ENCODE peak calls at places on chromosomes 2 and 18, in ten cellular contexts. One of them, this sample, is unnamed.

GRCh38 chr2:112765251-112765650 is 842 bp upstream of the CKAP2L start:
- DNase-seq in T follicular helper cell: no peak
- DNase-seq in germinal center: no peak
- DNase-seq in BJ: no peak
- DNase-seq in endothelial cell: no peak
- DNase-seq in left colon: no peak
- DNase-seq in Right ventricle myocardium inferior: no peak
- DNase-seq in activated CD8-positive, alpha-beta memory T cell treated with anti-CD3 and anti-CD28 coated beads for 24 hours: no peak
- DNase-seq in T-helper 1 cell: no peak
- DNase-seq in T-helper 22 cell: no peak
- DNase-seq in this sample: no peak

GRCh38 chr18:48672671-48673340 is 134.0 kb downstream of the CTIF start:
- DNase-seq in T follicular helper cell: no peak
- DNase-seq in germinal center: no peak
- DNase-seq in BJ: no peak
- DNase-seq in endothelial cell: no peak
- DNase-seq in left colon: peak
- DNase-seq in Right ventricle myocardium inferior: no peak
- DNase-seq in activated CD8-positive, alpha-beta memory T cell treated with anti-CD3 and anti-CD28 coated beads for 24 hours: no peak
- DNase-seq in T-helper 1 cell: no peak
- DNase-seq in T-helper 22 cell: no peak
- DNase-seq in this sample: no peak

GRCh38 chr18:3450358-3451107 is 561 bp downstream of the TGIF1 start:
- DNase-seq in T follicular helper cell: peak
- DNase-seq in germinal center: peak
- DNase-seq in BJ: no peak
- DNase-seq in endothelial cell: peak
- DNase-seq in left colon: peak
- DNase-seq in Right ventricle myocardium inferior: peak
- DNase-seq in activated CD8-positive, alpha-beta memory T cell treated with anti-CD3 and anti-CD28 coated beads for 24 hours: peak
- DNase-seq in T-helper 1 cell: peak
- DNase-seq in T-helper 22 cell: peak
- DNase-seq in this sample: peak

GRCh38 chr2:43032248-43032893 is 194.0 kb downstream of the ZFP36L2 start:
- DNase-seq in T follicular helper cell: no peak
- DNase-seq in germinal center: no peak
- DNase-seq in BJ: no peak
- DNase-seq in endothelial cell: no peak
- DNase-seq in left colon: peak
- DNase-seq in Right ventricle myocardium inferior: peak
- DNase-seq in activated CD8-positive, alpha-beta memory T cell treated with anti-CD3 and anti-CD28 coated beads for 24 hours: no peak
- DNase-seq in T-helper 1 cell: no peak
- DNase-seq in T-helper 22 cell: no peak
- DNase-seq in this sample: peak

GRCh38 chr2:28300921-28301341 is 91.7 kb upstream of the FOSL2 start:
- DNase-seq in T follicular helper cell: no peak
- DNase-seq in germinal center: no peak
- DNase-seq in BJ: peak
- DNase-seq in endothelial cell: no peak
- DNase-seq in left colon: no peak
- DNase-seq in Right ventricle myocardium inferior: no peak
- DNase-seq in activated CD8-positive, alpha-beta memory T cell treated with anti-CD3 and anti-CD28 coated beads for 24 hours: peak
- DNase-seq in T-helper 1 cell: no peak
- DNase-seq in T-helper 22 cell: no peak
- DNase-seq in this sample: no peak

GRCh38 chr2:143521404-143521803 is 392.2 kb downstream of the ARHGAP15 start:
- DNase-seq in T follicular helper cell: no peak
- DNase-seq in germinal center: no peak
- DNase-seq in BJ: no peak
- DNase-seq in endothelial cell: no peak
- DNase-seq in left colon: no peak
- DNase-seq in Right ventricle myocardium inferior: no peak
- DNase-seq in activated CD8-positive, alpha-beta memory T cell treated with anti-CD3 and anti-CD28 coated beads for 24 hours: no peak
- DNase-seq in T-helper 1 cell: no peak
- DNase-seq in T-helper 22 cell: no peak
- DNase-seq in this sample: no peak

GRCh38 chr18:63113899-63114565 is 205.5 kb downstream of the BCL2 start:
- DNase-seq in T follicular helper cell: no peak
- DNase-seq in germinal center: no peak
- DNase-seq in BJ: no peak
- DNase-seq in endothelial cell: no peak
- DNase-seq in left colon: no peak
- DNase-seq in Right ventricle myocardium inferior: no peak
- DNase-seq in activated CD8-positive, alpha-beta memory T cell treated with anti-CD3 and anti-CD28 coated beads for 24 hours: no peak
- DNase-seq in T-helper 1 cell: no peak
- DNase-seq in T-helper 22 cell: no peak
- DNase-seq in this sample: no peak

GRCh38 chr2:152497481-152498052 is 162.6 kb downstream of the FMNL2 start:
- DNase-seq in T follicular helper cell: no peak
- DNase-seq in germinal center: no peak
- DNase-seq in BJ: no peak
- DNase-seq in endothelial cell: no peak
- DNase-seq in left colon: no peak
- DNase-seq in Right ventricle myocardium inferior: no peak
- DNase-seq in activated CD8-positive, alpha-beta memory T cell treated with anti-CD3 and anti-CD28 coated beads for 24 hours: no peak
- DNase-seq in T-helper 1 cell: peak
- DNase-seq in T-helper 22 cell: no peak
- DNase-seq in this sample: peak

GRCh38 chr2:116724550-116724949 is 1089.9 kb upstream of the DDX18 start:
- DNase-seq in T follicular helper cell: no peak
- DNase-seq in germinal center: no peak
- DNase-seq in BJ: no peak
- DNase-seq in endothelial cell: no peak
- DNase-seq in left colon: no peak
- DNase-seq in Right ventricle myocardium inferior: no peak
- DNase-seq in activated CD8-positive, alpha-beta memory T cell treated with anti-CD3 and anti-CD28 coated beads for 24 hours: no peak
- DNase-seq in T-helper 1 cell: no peak
- DNase-seq in T-helper 22 cell: no peak
- DNase-seq in this sample: no peak

GRCh38 chr18:13381907-13382682 is 163.5 kb downstream of the LDLRAD4 start:
- DNase-seq in T follicular helper cell: peak
- DNase-seq in germinal center: peak
- DNase-seq in BJ: peak
- DNase-seq in endothelial cell: peak
- DNase-seq in left colon: peak
- DNase-seq in Right ventricle myocardium inferior: peak
- DNase-seq in activated CD8-positive, alpha-beta memory T cell treated with anti-CD3 and anti-CD28 coated beads for 24 hours: peak
- DNase-seq in T-helper 1 cell: peak
- DNase-seq in T-helper 22 cell: peak
- DNase-seq in this sample: peak

GRCh38 chr18:74604774-74605173 is 7.1 kb downstream of the ZNF407 start:
- DNase-seq in T follicular helper cell: no peak
- DNase-seq in germinal center: no peak
- DNase-seq in BJ: no peak
- DNase-seq in endothelial cell: no peak
- DNase-seq in left colon: no peak
- DNase-seq in Right ventricle myocardium inferior: no peak
- DNase-seq in activated CD8-positive, alpha-beta memory T cell treated with anti-CD3 and anti-CD28 coated beads for 24 hours: no peak
- DNase-seq in T-helper 1 cell: no peak
- DNase-seq in T-helper 22 cell: no peak
- DNase-seq in this sample: no peak

GRCh38 chr2:186641807-186642321 is 52.0 kb upstream of the FAM171B start:
- DNase-seq in T follicular helper cell: peak
- DNase-seq in germinal center: peak
- DNase-seq in BJ: peak
- DNase-seq in endothelial cell: peak
- DNase-seq in left colon: no peak
- DNase-seq in Right ventricle myocardium inferior: no peak
- DNase-seq in activated CD8-positive, alpha-beta memory T cell treated with anti-CD3 and anti-CD28 coated beads for 24 hours: no peak
- DNase-seq in T-helper 1 cell: peak
- DNase-seq in T-helper 22 cell: no peak
- DNase-seq in this sample: peak

This sample was measured in mucosa of gallbladder.